ENCODE peak calls at places on chromosome 2, in five cellular contexts. V is NCI-H2029 treated with DMSO at 0.1 percent for 48 hours; Y is NCI-H510A treated with DMSO at 0.1 percent for 48 hours; M is activated CD8-positive, alpha-beta memory T cell treated with anti-CD3 and anti-CD28 coated beads for 24 hours; Q is substantia nigra. L is an unnamed sample.

GRCh38 chr2:40204268-40204667 is 247.6 kb downstream of the SLC8A1 start:
- DNase-seq in V (no peak), Q (no peak), Y (no peak), M (no peak), L (no peak)

GRCh38 chr2:141496805-141497204 is 634.0 kb downstream of the LRP1B start:
- DNase-seq in V (no peak), Q (no peak), Y (no peak), M (no peak), L (no peak)

GRCh38 chr2:84969511-84970265 is 1.3 kb upstream of the KCMF1 start:
- DNase-seq in M (no peak), Q (no peak), Y (peak), V (no peak), L (peak)

GRCh38 chr2:234427081-234428058 is 69.5 kb downstream of the ARL4C start:
- DNase-seq in Y (no peak), M (no peak), V (no peak), Q (no peak), L (no peak)

GRCh38 chr2:36356990-36357505 is 1.5 kb downstream of the CRIM1 start:
- DNase-seq in V (no peak), Q (peak), Y (no peak), M (peak), L (peak)

GRCh38 chr2:165499131-165499530 is 29.6 kb downstream of the CSRNP3 start:
- DNase-seq in V (no peak), Y (no peak), Q (no peak), M (no peak), L (no peak)

GRCh38 chr2:164275659-164276058 is 345.6 kb downstream of the GRB14 start:
- DNase-seq in V (no peak), Y (no peak), M (no peak), Q (no peak), L (no peak)

GRCh38 chr2:240912878-240913809 is 7.0 kb downstream of the CROCC2 start:
- DNase-seq in M (no peak), V (no peak), Q (no peak), Y (no peak), L (no peak)

GRCh38 chr2:220148849-220149248 is 521.4 kb downstream of the SLC4A3 start:
- DNase-seq in Y (no peak), V (no peak), M (no peak), Q (no peak), L (no peak)

GRCh38 chr2:201261471-201261870 is 1.1 kb downstream of the CASP8 start:
- DNase-seq in M (peak), V (no peak), Y (no peak), Q (no peak), L (no peak)

GRCh38 chr2:108629417-108629816 is 89.9 kb upstream of the RANBP2 start:
- DNase-seq in M (no peak), Y (no peak), Q (no peak), V (no peak), L (no peak)

GRCh38 chr2:213288913-213289700 is 4.8 kb downstream of the SPAG16 start:
- DNase-seq in Y (no peak), Q (no peak), M (no peak), V (no peak), L (no peak)

GRCh38 chr2:44948565-44949328 is 7.2 kb downstream of the SIX3 start:
- DNase-seq in Y (no peak), Q (no peak), V (no peak), M (no peak), L (no peak)

L was measured in head of caudate nucleus.